ENCODE peak calls at places on chromosomes 3 and 15, in ten cellular contexts. T, J, I, U, E, D, C, X, R and P are unnamed samples. For H3K4me1 and H3K9me3, the result is how much of the 10 kb centered on the place peaks cover.

GRCh38 chr15:76904461-76905012 is 603 bp downstream of the SCAPER start:
- DNase-seq in E (no peak), U (peak), R (no peak), J (no peak), X (peak), I (peak), T (no peak), C (no peak), D (no peak), P (no peak)

GRCh38 chr3:117660941-117661635 is 951.5 kb downstream of the TUSC7 start:
- DNase-seq in X (no peak), E (no peak), D (peak), R (no peak), J (no peak), I (no peak), U (no peak), C (no peak), T (no peak), P (no peak)

GRCh38 chr3:190385835-190386688 is 1.9 kb upstream of the CLDN16 start:
- DNase-seq in X (no peak), D (peak), C (no peak), E (no peak), J (no peak), I (no peak), R (peak), U (no peak), T (no peak), P (no peak)

GRCh38 chr3:105791919-105792786 is 76.7 kb downstream of the CBLB start:
- DNase-seq in I (peak), U (no peak), C (peak), X (no peak), R (no peak), D (peak), T (peak), E (peak), J (no peak), P (peak)

GRCh38 chr3:144942093-144942492 is 970.5 kb downstream of the DIPK2A start:
- DNase-seq in C (no peak), J (no peak), D (no peak), I (no peak), E (no peak), U (no peak), T (no peak), R (no peak), X (no peak), P (no peak)

GRCh38 chr15:96322401-96323249 is 7.9 kb upstream of the NR2F2 start:
- DNase-seq in J (peak), I (no peak), D (peak), T (peak), U (peak), C (peak), R (no peak), E (no peak), X (no peak), P (no peak)

GRCh38 chr3:46715507-46716175 is 2.0 kb downstream of the PRSS50 start:
- DNase-seq in J (no peak), E (no peak), I (no peak), C (no peak), T (no peak), X (no peak), R (no peak), U (no peak), D (no peak), P (peak)

GRCh38 chr15:48955967-48956366 is 7.8 kb downstream of the SHC4 start:
- DNase-seq in T (no peak), X (no peak), R (no peak), U (no peak), J (no peak), C (no peak), I (no peak), E (no peak), D (no peak), P (no peak)

GRCh38 chr3:56468184-56469106 is at the start of gene ERC2:
- DNase-seq in R (no peak), T (peak), U (peak), C (peak), E (peak), J (peak), X (peak), D (peak), I (peak), P (no peak)

GRCh38 chr15:64854041-64854440 is 12.3 kb downstream of the PLEKHO2 start:
- DNase-seq in D (peak), U (peak), X (no peak), C (no peak), R (no peak), I (no peak), J (no peak), E (no peak), T (no peak), P (no peak)

GRCh38 chr15:64856429-64857145 is 14.9 kb downstream of the PLEKHO2 start:
- DNase-seq in D (peak), U (peak), J (no peak), C (no peak), I (peak), R (no peak), X (no peak), E (no peak), T (no peak), P (peak)

GRCh38 chr15:64857421-64857820 is 15.7 kb downstream of the PLEKHO2 start:
- DNase-seq in J (no peak), I (no peak), T (no peak), D (peak), C (no peak), E (no peak), X (no peak), U (peak), R (no peak), P (no peak)

GRCh38 chr15:64854526-64854925 is 12.8 kb downstream of the PLEKHO2 start:
- DNase-seq in J (no peak), T (no peak), E (no peak), I (no peak), R (no peak), D (no peak), C (no peak), U (peak), X (no peak), P (no peak)

GRCh38 chr15:64855206-64856000 is 13.7 kb downstream of the PLEKHO2 start:
- DNase-seq in C (no peak), R (no peak), I (no peak), T (no peak), E (no peak), D (no peak), X (no peak), J (no peak), U (peak), P (no peak)
- H3K4me1 ChIP-seq in C (under half), R (under half), I (under half), T (under half), E (under half), D (under half), X (under half), J (under half), U (under half), P (half or more)

DNA sequence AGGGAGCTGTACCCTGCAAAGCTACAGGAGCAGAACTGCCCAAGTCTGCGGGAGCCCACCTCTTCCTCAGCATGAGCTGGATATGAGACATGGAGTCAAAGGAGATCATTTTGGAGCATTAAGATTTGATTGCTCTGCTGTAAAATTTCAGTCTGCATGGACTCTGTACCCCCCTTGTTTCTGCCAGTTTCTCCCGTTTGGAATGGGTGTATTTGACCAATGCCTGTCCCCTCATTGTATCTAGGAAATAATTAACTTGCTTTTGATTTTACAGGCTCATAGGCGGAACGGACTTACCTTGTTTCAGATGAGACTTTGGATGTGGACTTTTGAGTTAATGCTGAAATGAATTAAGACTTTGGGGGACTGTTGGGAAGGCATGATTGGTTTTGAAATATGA is 18.3 kb downstream of the RNF13 start:
- DNase-seq in E (no peak), D (no peak), R (no peak), U (no peak), T (no peak), X (no peak), J (no peak), I (no peak), C (no peak), P (no peak)
- H3K9me3 ChIP-seq in E (under half), D (under half), R (under half), U (under half), T (under half), X (under half), J (under half), I (under half), C (under half), P (under half)

DNA sequence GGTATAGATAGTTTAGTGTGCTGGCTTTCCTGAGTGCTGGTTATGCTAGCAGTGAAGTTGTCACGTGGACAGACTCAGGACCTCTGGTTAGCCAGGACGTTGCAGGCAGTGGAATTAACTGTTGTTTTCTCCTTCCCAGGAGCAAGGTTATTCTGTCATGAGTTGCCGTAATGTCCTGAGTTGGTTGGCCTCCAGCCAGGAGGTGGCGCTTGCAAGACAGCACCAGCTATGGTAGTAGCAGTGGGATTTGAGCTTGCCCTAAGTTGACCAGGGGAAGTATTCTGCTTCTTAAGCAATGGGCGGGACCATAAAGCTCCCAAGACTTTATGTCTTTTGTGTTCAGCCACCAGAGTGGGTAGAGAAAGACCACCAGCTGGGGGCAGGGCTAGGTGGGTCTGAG is 240.7 kb upstream of the DNAJC19 start:
- DNase-seq in I (peak), E (no peak), T (no peak), C (no peak), D (no peak), X (no peak), J (no peak), R (no peak), U (peak), P (no peak)
- TF ChIP-seq CTCF in I (no peak), E (no peak), T (no peak), C (no peak), D (no peak), X (no peak), J (no peak), R (no peak), U (peak), P (no peak)

DNA sequence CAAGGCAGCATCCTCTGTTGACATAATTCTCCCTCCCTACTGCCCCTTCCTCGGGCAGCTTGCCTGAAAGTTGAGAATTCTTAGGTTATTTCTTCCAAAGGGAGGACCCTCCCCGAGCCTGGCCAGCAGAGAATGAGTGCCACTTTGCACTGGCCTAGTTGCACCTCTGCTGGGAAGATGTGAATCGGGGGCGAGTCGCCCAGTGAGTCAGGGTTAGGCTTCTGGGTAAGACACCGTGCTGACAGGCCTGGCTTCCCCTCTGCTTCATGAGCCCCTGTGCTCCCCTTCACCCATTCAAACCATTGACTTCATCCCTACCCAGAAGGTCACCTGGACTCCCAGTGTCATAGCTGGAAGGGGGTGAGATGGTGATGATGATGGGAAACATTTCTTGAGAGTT is 82.3 kb downstream of the AAGAB start:
- DNase-seq in U (no peak), E (no peak), X (no peak), C (no peak), D (no peak), J (no peak), I (no peak), R (no peak), T (no peak), P (no peak)
- H3K4me1 ChIP-seq in U (under half), E (under half), X (under half), C (half or more), D (under half), J (under half), I (under half), R (under half), T (under half), P (under half)

GRCh38 chr15:100384108-100384410 is 42.3 kb upstream of the ADAMTS17 start:
- DNase-seq in D (no peak), X (no peak), J (peak), C (no peak), U (no peak), T (no peak), E (no peak), R (no peak), I (no peak), P (no peak)

GRCh38 chr15:100385300-100385699 is 43.5 kb upstream of the ADAMTS17 start:
- DNase-seq in U (no peak), R (no peak), J (no peak), T (no peak), E (no peak), X (no peak), C (no peak), D (no peak), I (no peak), P (no peak)

DNA sequence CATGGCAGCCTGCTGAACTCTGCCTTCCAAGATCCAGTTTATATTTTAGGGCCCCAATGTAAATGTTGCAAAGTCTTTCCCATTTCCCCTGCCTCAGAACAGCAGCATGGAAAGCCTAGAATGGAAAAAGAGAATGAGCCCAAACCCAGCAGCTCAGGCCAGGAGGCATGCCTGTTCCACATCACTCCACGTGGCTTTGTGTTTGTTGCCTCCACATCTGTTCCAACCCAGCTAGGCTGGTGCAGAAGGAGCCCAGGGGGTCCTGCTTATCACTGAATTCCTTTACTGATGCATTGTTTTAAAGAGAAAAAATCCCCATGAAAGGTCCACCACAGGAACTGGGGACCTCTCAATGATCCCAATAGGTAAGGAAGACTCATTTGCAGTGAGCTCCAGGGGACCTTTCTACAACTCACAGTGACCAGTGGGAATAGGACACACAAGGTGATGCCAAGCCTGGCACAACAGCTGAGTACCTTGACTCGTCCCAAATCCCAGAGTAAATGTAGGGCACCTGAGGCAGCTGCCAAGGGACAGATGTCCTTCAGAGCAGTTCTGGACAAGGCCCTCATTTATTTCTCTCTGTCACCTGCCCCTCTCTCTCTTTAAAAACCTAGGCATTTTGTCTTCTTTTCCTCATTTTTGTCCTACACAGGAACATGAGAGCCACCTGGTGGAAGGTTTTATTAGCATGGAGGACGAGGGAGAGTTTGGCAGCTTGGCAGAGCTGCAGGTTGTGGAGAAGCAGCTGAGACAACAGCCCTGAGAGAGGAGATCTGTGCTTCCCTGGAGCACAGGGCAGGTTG is 41.7 kb upstream of the ADAMTS17 start:
- DNase-seq in I (peak), E (peak), U (peak), T (peak), D (peak), X (peak), C (no peak), J (peak), R (peak), P (no peak)
- H3K9me3 ChIP-seq in I (under half), E (under half), U (under half), T (under half), D (under half), X (under half), C (under half), J (under half), R (under half), P (under half)